ENCODE peak calls at places on chromosomes 13 and 19, in eight cellular contexts. B, P, D, O, G, W, V and I are unnamed samples.

GRCh38 chr19:35734273-35734672 is 8.0 kb downstream of the IGFLR1 start:
- DNase-seq in B (no peak), P (no peak), D (no peak), O (no peak), G (no peak), W (no peak), V (no peak), I (no peak)

GRCh38 chr13:84925443-84925842 is 873.8 kb downstream of the SLITRK6 start:
- DNase-seq in B (no peak), P (peak; percentile 19), D (no peak), O (no peak), G (no peak), W (no peak), V (no peak), I (no peak)

GRCh38 chr19:48169585-48169973 is 565 bp downstream of the LIG1 start:
- DNase-seq in B (peak; percentile 94), P (peak; percentile 75), D (peak; percentile 93), O (peak; percentile 68), G (peak; percentile 67), W (peak; percentile 92), V (peak; percentile 97), I (no peak)

GRCh38 chr13:76792680-76793334 is 93.4 kb downstream of the KCTD12 start:
- DNase-seq in B (no peak), P (peak; percentile 87), D (peak; percentile 29), O (no peak), G (peak; percentile 28), W (no peak), V (no peak), I (no peak)

GRCh38 chr19:18426416-18426767 is 7.2 kb downstream of the SSBP4 start:
- DNase-seq in B (no peak), P (no peak), D (no peak), O (no peak), G (no peak), W (no peak), V (no peak), I (no peak)

GRCh38 chr19:18290250-18291018 is 9.0 kb upstream of the JUND start:
- DNase-seq in B (peak; percentile 68), P (no peak), D (no peak), O (no peak), G (no peak), W (no peak), V (peak; percentile 83), I (peak; percentile 84)

GRCh38 chr13:25171517-25172302 is at the start of gene AMER2:
- DNase-seq in B (no peak), P (peak; percentile 8), D (no peak), O (no peak), G (no peak), W (peak; percentile 83), V (peak; percentile 15), I (peak; percentile 65)

GRCh38 chr19:23285948-23286347 is 35.8 kb upstream of the ZNF724 start:
- DNase-seq in B (no peak), P (no peak), D (no peak), O (no peak), G (no peak), W (no peak), V (no peak), I (no peak)

GRCh38 chr13:65292488-65292901 is 1937.6 kb downstream of the PCDH9 start:
- DNase-seq in B (no peak), P (peak; percentile 86), D (no peak), O (no peak), G (no peak), W (no peak), V (no peak), I (no peak)

GRCh38 chr19:16457195-16457953 is 14.4 kb downstream of the EPS15L1 start:
- DNase-seq in B (no peak), P (peak; percentile 67), D (no peak), O (peak; percentile 49), G (peak; percentile 30), W (no peak), V (no peak), I (peak; percentile 34)

GRCh38 chr13:74290324-74290773 is 156.1 kb upstream of the KLF12 start:
- DNase-seq in B (no peak), P (peak; percentile 98), D (no peak), O (no peak), G (peak; percentile 10), W (no peak), V (peak; percentile 44), I (peak; percentile 33)

GRCh38 chr19:6424190-6424938 is at the start of gene KHSRP:
- DNase-seq in B (peak; percentile 41), P (no peak), D (no peak), O (peak; percentile 100), G (no peak), W (peak; percentile 66), V (peak; percentile 43), I (peak; percentile 99)

GRCh38 chr19:38250428-38250820 is 5.8 kb downstream of the PPP1R14A start:
- DNase-seq in B (no peak), P (no peak), D (no peak), O (no peak), G (no peak), W (no peak), V (no peak), I (no peak)

GRCh38 chr19:55146078-55146647 is 2.8 kb downstream of the TNNT1 start:
- DNase-seq in B (no peak), P (no peak), D (peak; percentile 33), O (no peak), G (peak; percentile 70), W (no peak), V (peak; percentile 26), I (no peak)

GRCh38 chr13:39599842-39600241 is 3.2 kb downstream of the LHFPL6 start:
- DNase-seq in B (no peak), P (peak; percentile 54), D (no peak), O (no peak), G (no peak), W (no peak), V (no peak), I (no peak)

GRCh38 chr19:57583521-57584416 is at the start of gene ZIK1:
- DNase-seq in B (peak; percentile 53), P (peak; percentile 93), D (peak; percentile 86), O (peak; percentile 86), G (peak; percentile 67), W (peak; percentile 94), V (peak; percentile 86), I (peak; percentile 89)

GRCh38 chr13:43445651-43446050 is 341.1 kb downstream of the ENOX1 start:
- DNase-seq in B (no peak), P (no peak), D (no peak), O (no peak), G (no peak), W (no peak), V (no peak), I (no peak)

GRCh38 chr13:45456196-45456972 is 8.4 kb upstream of the COG3 start:
- DNase-seq in B (no peak), P (peak; percentile 72), D (no peak), O (no peak), G (no peak), W (no peak), V (no peak), I (no peak)

GRCh38 chr19:55578031-55578760 is 2.5 kb downstream of the ZNF579 start:
- DNase-seq in B (no peak), P (no peak), D (no peak), O (no peak), G (no peak), W (no peak), V (no peak), I (no peak)